ENCODE peak calls at places on chromosomes 3 and 15, in eight cellular contexts. P is brain microvascular endothelial cell; U is retina; J is IMR-90; W is stimulated activated CD4-positive, alpha-beta T cell treated with anti-CD3 and anti-CD28 coated beads, TNF-alpha, amount 100 ng/mL, for 48 hours; I is naive B cell; D is H54; V is Kasumi-1. X is an unnamed sample.

GRCh38 chr3:132593950-132594328 is 3.1 kb upstream of the ACKR4 start:
- DNase-seq in P (peak; percentile 74), U (no peak), J (peak; percentile 85), W (no peak), I (no peak), D (peak; percentile 20), V (no peak), X (no peak)

GRCh38 chr3:146517684-146518435 is 26.5 kb downstream of the PLSCR1 start:
- DNase-seq in P (no peak), U (no peak), J (no peak), W (no peak), I (no peak), D (no peak), V (no peak), X (no peak)

GRCh38 chr15:32872606-32873291 is 154.9 kb downstream of the GREM1 start:
- DNase-seq in P (no peak), U (no peak), J (peak; percentile 96), W (no peak), I (no peak), D (no peak), V (no peak), X (no peak)

GRCh38 chr3:171049831-171050444 is 23.4 kb upstream of the SLC2A2 start:
- DNase-seq in P (peak; percentile 56), U (peak; percentile 49), J (peak; percentile 61), W (peak; percentile 10), I (peak; percentile 11), D (peak; percentile 38), V (peak; percentile 67), X (peak; percentile 13)

GRCh38 chr15:28953573-28954195 is 67.9 kb downstream of the APBA2 start:
- DNase-seq in P (no peak), U (no peak), J (no peak), W (no peak), I (no peak), D (no peak), V (no peak), X (no peak)

GRCh38 chr15:76309561-76310330 is 1.5 kb downstream of the ETFA start:
- DNase-seq in P (no peak), U (no peak), J (no peak), W (no peak), I (no peak), D (no peak), V (no peak), X (no peak)

GRCh38 chr3:54642147-54642546 is 285.7 kb downstream of the LRTM1 start:
- DNase-seq in P (no peak), U (no peak), J (no peak), W (no peak), I (no peak), D (no peak), V (no peak), X (no peak)

GRCh38 chr15:76346666-76347506 is 10.3 kb downstream of the ISL2 start:
- DNase-seq in P (no peak), U (peak; percentile 80), J (peak; percentile 51), W (no peak), I (no peak), D (no peak), V (no peak), X (no peak)

GRCh38 chr3:68919000-68919399 is 13.3 kb downstream of the TAFA4 start:
- DNase-seq in P (peak; percentile 31), U (no peak), J (peak; percentile 7), W (no peak), I (no peak), D (no peak), V (peak; percentile 7), X (no peak)

GRCh38 chr15:65333441-65333820 is 29.0 kb downstream of the RNU5B-1 start:
- DNase-seq in P (no peak), U (no peak), J (no peak), W (no peak), I (no peak), D (no peak), V (no peak), X (no peak)

GRCh38 chr3:186057594-186057993 is 51.3 kb downstream of the ETV5 start:
- DNase-seq in P (peak; percentile 62), U (no peak), J (peak; percentile 97), W (no peak), I (no peak), D (peak; percentile 65), V (no peak), X (no peak)

GRCh38 chr3:7285502-7285901 is 424.6 kb downstream of the GRM7 start:
- DNase-seq in P (no peak), U (no peak), J (no peak), W (no peak), I (no peak), D (no peak), V (peak; percentile 52), X (no peak)

GRCh38 chr3:122975924-122976293 is 51.7 kb downstream of the SEMA5B start:
- DNase-seq in P (no peak), U (no peak), J (peak; percentile 10), W (no peak), I (no peak), D (no peak), V (peak; percentile 39), X (no peak)

GRCh38 chr3:141410408-141410807 is 42.1 kb downstream of the ZBTB38 start:
- DNase-seq in P (peak; percentile 74), U (no peak), J (peak; percentile 83), W (no peak), I (no peak), D (no peak), V (no peak), X (no peak)

GRCh38 chr3:49158108-49158709 is 7.9 kb downstream of the CCDC71 start:
- DNase-seq in P (no peak), U (no peak), J (no peak), W (no peak), I (peak; percentile 44), D (no peak), V (peak; percentile 33), X (no peak)

GRCh38 chr15:89492111-89492641 is 4.2 kb downstream of the RHCG start:
- DNase-seq in P (no peak), U (no peak), J (no peak), W (no peak), I (no peak), D (no peak), V (peak; percentile 8), X (no peak)

GRCh38 chr15:96160269-96160668 is 170.2 kb upstream of the NR2F2 start:
- DNase-seq in P (peak; percentile 27), U (no peak), J (peak; percentile 16), W (no peak), I (no peak), D (no peak), V (no peak), X (no peak)

GRCh38 chr15:52689562-52689961 is 10.4 kb upstream of the ATOSA start:
- DNase-seq in P (no peak), U (no peak), J (no peak), W (no peak), I (no peak), D (no peak), V (no peak), X (no peak)

GRCh38 chr3:143600762-143601161 is 247.5 kb downstream of the SLC9A9 start:
- DNase-seq in P (peak; percentile 60), U (no peak), J (no peak), W (no peak), I (no peak), D (no peak), V (no peak), X (no peak)

GRCh38 chr15:87498545-87498944 is 758.0 kb downstream of the NTRK3 start:
- DNase-seq in P (peak; percentile 9), U (no peak), J (peak; percentile 0), W (no peak), I (no peak), D (no peak), V (no peak), X (no peak)

GRCh38 chr3:180073561-180073960 is 36.8 kb upstream of the PEX5L start:
- DNase-seq in P (no peak), U (no peak), J (no peak), W (no peak), I (no peak), D (no peak), V (no peak), X (no peak)

GRCh38 chr15:39014682-39015081 is 450.1 kb upstream of the RASGRP1 start:
- DNase-seq in P (no peak), U (no peak), J (no peak), W (no peak), I (no peak), D (no peak), V (no peak), X (no peak)

GRCh38 chr15:75037685-75038084 is 14.3 kb downstream of the PPCDC start:
- DNase-seq in P (peak; percentile 34), U (no peak), J (no peak), W (no peak), I (no peak), D (no peak), V (no peak), X (no peak)

GRCh38 chr15:65394280-65394789 is 16.5 kb upstream of the IGDCC3 start:
- DNase-seq in P (no peak), U (no peak), J (no peak), W (no peak), I (no peak), D (no peak), V (no peak), X (no peak)

GRCh38 chr3:194632211-194632982 is 822 bp downstream of the TMEM44 start:
- DNase-seq in P (peak; percentile 38), U (no peak), J (peak; percentile 38), W (no peak), I (no peak), D (peak; percentile 49), V (peak; percentile 33), X (no peak)

GRCh38 chr3:185715091-185715490 is 109.8 kb downstream of the IGF2BP2 start:
- DNase-seq in P (no peak), U (no peak), J (peak; percentile 56), W (no peak), I (no peak), D (peak; percentile 53), V (no peak), X (no peak)

GRCh38 chr3:13655074-13655913 is 106.4 kb downstream of the FBLN2 start:
- DNase-seq in P (no peak), U (peak; percentile 83), J (peak; percentile 18), W (no peak), I (no peak), D (no peak), V (no peak), X (no peak)

X was measured in NCI-H187.